ENCODE peak calls at places on chromosome 3, in nine cellular contexts. Z is suprapubic skin, Y is endodermal cell, H is HFF-Myc, X is heart right ventricle, T is B cell, R is astrocyte, I is H1, D is left lung. O is an unnamed sample.

GRCh38 chr3:48685293-48685602 is 467 bp downstream of the NCKIPSD start:
- DNase-seq in Z (no peak), Y (no peak), H (no peak), X (no peak), T (no peak), R (no peak), I (no peak), D (no peak), O (no peak)

GRCh38 chr3:15859507-15860013 is 61.8 kb upstream of the ANKRD28 start:
- DNase-seq in Z (peak), Y (peak), H (peak), X (peak), T (peak), R (peak), I (no peak), D (peak), O (peak)

GRCh38 chr3:156626104-156626503 is 48.3 kb upstream of the TIPARP start:
- DNase-seq in Z (no peak), Y (no peak), H (no peak), X (no peak), T (no peak), R (peak), I (no peak), D (no peak), O (peak)

GRCh38 chr3:10599017-10599416 is 93.6 kb upstream of the ATP2B2 start:
- DNase-seq in Z (no peak), Y (no peak), H (no peak), X (no peak), T (no peak), R (no peak), I (no peak), D (no peak), O (no peak)

GRCh38 chr3:77247063-77247462 is 207.2 kb downstream of the ROBO2 start:
- DNase-seq in Z (no peak), Y (no peak), H (no peak), X (no peak), T (no peak), R (no peak), I (no peak), D (no peak), O (no peak)

GRCh38 chr3:40720863-40721262 is 196.1 kb downstream of the ZNF621 start:
- DNase-seq in Z (no peak), Y (no peak), H (no peak), X (no peak), T (no peak), R (no peak), I (no peak), D (no peak), O (no peak)

GRCh38 chr3:57091471-57091870 is 31.0 kb downstream of the SPATA12 start:
- DNase-seq in Z (no peak), Y (no peak), H (no peak), X (no peak), T (no peak), R (peak), I (no peak), D (no peak), O (no peak)

GRCh38 chr3:150519026-150519425 is 27.3 kb downstream of the SERP1 start:
- DNase-seq in Z (no peak), Y (no peak), H (no peak), X (no peak), T (no peak), R (no peak), I (no peak), D (no peak), O (no peak)

GRCh38 chr3:131217296-131217741 is 164.3 kb upstream of the NUDT16 start:
- DNase-seq in Z (no peak), Y (no peak), H (no peak), X (no peak), T (no peak), R (no peak), I (no peak), D (no peak), O (no peak)

GRCh38 chr3:14687360-14687759 is 12.4 kb downstream of the C3orf20 start:
- DNase-seq in Z (no peak), Y (no peak), H (no peak), X (no peak), T (no peak), R (no peak), I (no peak), D (no peak), O (no peak)

GRCh38 chr3:61669676-61670299 is 108.4 kb downstream of the PTPRG start:
- DNase-seq in Z (no peak), Y (no peak), H (no peak), X (no peak), T (no peak), R (no peak), I (peak), D (no peak), O (no peak)

GRCh38 chr3:183828538-183828870 is 3.1 kb upstream of the MAP6D1 start:
- DNase-seq in Z (no peak), Y (no peak), H (no peak), X (no peak), T (no peak), R (no peak), I (no peak), D (no peak), O (no peak)

GRCh38 chr3:122082357-122082756 is 27.2 kb downstream of the CD86 start:
- DNase-seq in Z (no peak), Y (no peak), H (no peak), X (no peak), T (no peak), R (no peak), I (no peak), D (no peak), O (no peak)

GRCh38 chr3:122572940-122573412 is 4.5 kb upstream of the PARP15 start:
- DNase-seq in Z (no peak), Y (peak), H (peak), X (no peak), T (no peak), R (peak), I (no peak), D (no peak), O (peak)

GRCh38 chr3:123188058-123188457 is 13.7 kb upstream of the SEC22A start:
- DNase-seq in Z (no peak), Y (no peak), H (no peak), X (no peak), T (no peak), R (no peak), I (no peak), D (no peak), O (no peak)

GRCh38 chr3:171904829-171905228 is 61.7 kb downstream of the TMEM212 start:
- DNase-seq in Z (no peak), Y (no peak), H (peak), X (no peak), T (no peak), R (peak), I (no peak), D (no peak), O (no peak)

GRCh38 chr3:114362815-114363214 is 69.0 kb downstream of the TIGIT start:
- DNase-seq in Z (no peak), Y (no peak), H (no peak), X (no peak), T (no peak), R (peak), I (no peak), D (no peak), O (no peak)

GRCh38 chr3:135516143-135516542 is 449.4 kb upstream of the PPP2R3A start:
- DNase-seq in Z (no peak), Y (peak), H (peak), X (no peak), T (no peak), R (peak), I (peak), D (no peak), O (no peak)
- TF ChIP-seq CTCF in Z (no peak), Y (peak), H (peak), X (no peak), T (no peak), R (peak), I (peak), D (no peak), O (no peak)

GRCh38 chr3:33439421-33440327 is 531 bp downstream of the UBP1 start:
- DNase-seq in Z (peak), Y (peak), H (no peak), X (peak), T (peak), R (peak), I (peak), D (peak), O (peak)
- TF ChIP-seq CTCF in Z (no peak), Y (peak), H (no peak), X (peak), T (no peak), R (no peak), I (no peak), D (no peak), O (no peak)

DNA sequence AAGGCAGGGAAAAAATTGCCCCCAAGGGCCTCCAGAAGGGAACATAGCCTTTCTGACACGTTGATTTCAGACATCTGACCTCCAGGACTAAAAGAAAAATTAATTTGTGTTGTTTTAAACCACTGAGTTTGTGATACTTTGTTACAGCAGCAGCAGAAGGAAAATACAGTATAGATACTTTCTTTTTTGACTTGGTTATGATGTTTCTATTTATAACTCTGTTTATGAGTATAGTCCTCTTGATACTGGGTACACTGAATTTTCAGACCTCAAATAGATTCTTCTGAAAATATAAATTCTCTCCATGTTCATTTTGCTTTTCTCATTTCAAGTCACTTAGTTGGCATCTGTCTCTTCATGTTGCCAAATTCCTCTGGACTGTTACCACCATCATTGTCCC is 44.4 kb upstream of the ST3GAL6 start:
- DNase-seq in Z (no peak), Y (no peak), H (no peak), X (no peak), T (no peak), R (no peak), I (no peak), D (no peak), O (no peak)
- TF ChIP-seq CTCF in Z (no peak), Y (no peak), H (no peak), X (no peak), T (no peak), R (no peak), I (no peak), D (no peak), O (no peak)

GRCh38 chr3:182244222-182244971 is 532.7 kb downstream of the SOX2 start:
- DNase-seq in Z (no peak), Y (no peak), H (no peak), X (no peak), T (no peak), R (no peak), I (no peak), D (no peak), O (no peak)
- TF ChIP-seq CTCF in Z (no peak), Y (no peak), H (no peak), X (no peak), T (no peak), R (no peak), I (no peak), D (no peak), O (no peak)

GRCh38 chr3:20739814-20740213 is 553.8 kb upstream of the SGO1 start:
- DNase-seq in Z (no peak), Y (no peak), H (no peak), X (no peak), T (no peak), R (no peak), I (no peak), D (no peak), O (no peak)
- TF ChIP-seq CTCF in Z (no peak), Y (no peak), H (no peak), X (peak), T (no peak), R (no peak), I (no peak), D (no peak), O (no peak)

DNA sequence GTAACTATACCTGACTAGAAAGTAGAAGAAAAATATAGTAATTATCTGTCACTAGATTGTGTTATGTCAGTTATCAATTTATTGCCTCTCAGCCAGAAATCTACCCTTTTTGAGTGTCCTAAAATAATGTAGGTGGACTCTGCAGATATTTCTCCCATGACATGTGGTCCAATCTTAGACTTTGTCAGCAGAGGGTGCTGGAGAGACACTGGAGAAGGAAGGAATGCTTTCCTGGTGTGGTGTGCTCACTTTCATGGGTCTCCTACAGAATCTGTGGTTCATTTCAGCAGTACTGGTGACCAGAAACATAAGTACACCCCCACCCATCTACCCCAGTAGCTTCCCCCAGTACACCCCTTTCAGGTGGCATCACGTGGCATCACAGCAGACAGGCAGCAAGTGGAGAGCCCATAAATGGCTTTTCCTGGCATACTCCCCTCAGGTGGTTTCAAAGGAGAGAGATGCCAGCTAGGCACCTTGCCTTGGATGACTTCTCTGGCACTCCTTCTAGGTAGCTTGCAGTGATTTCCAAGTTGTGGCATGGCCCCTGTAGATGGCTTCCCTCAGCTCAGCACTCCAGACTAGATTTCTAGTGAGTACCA is 114.7 kb downstream of the GADL1 start:
- DNase-seq in Z (no peak), Y (peak), H (peak), X (no peak), T (no peak), R (no peak), I (peak), D (no peak), O (peak)
- TF ChIP-seq CTCF in Z (no peak), Y (peak), H (peak), X (peak), T (no peak), R (peak), I (peak), D (peak), O (peak)

DNA sequence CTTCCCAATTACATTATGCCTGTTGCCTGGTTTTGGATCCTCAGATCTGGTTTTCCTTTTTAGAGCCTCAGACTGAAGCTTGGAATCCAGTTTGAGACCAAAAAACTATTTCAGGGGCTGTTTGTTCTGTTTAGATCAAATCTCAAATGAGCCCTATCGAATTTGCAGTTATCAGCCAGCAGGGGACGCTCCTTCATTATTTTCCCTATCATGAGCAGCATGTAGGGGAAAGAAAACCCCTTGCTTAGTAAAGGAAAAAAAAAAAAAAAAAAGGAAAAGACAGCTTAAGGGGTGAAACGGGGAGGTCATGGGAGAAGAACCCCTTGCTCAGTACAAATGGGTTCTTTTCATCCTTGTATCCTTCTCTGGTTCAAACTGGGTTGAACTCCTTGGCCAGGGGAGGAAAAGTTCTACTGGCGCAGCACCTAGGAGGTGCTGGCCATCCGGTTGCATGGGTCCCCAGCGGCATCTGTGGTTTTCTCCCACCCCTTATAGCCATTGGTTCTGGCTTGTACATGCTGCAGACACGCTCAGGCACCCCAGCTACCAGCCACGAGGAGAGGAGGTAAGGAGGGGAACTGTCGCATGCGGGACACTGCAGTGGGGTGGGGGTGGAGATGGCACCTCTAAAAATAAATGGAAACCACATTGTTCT is 1375.1 kb upstream of the ALCAM start:
- DNase-seq in Z (no peak), Y (peak), H (no peak), X (no peak), T (no peak), R (peak), I (peak), D (no peak), O (no peak)
- TF ChIP-seq CTCF in Z (no peak), Y (peak), H (no peak), X (no peak), T (no peak), R (peak), I (peak), D (no peak), O (no peak)

GRCh38 chr3:169661567-169662214 is 1.8 kb downstream of the MECOM start:
- DNase-seq in Z (no peak), Y (peak), H (no peak), X (peak), T (no peak), R (peak), I (peak), D (peak), O (peak)

GRCh38 chr3:169659858-169660614 is 3.5 kb downstream of the MECOM start:
- DNase-seq in Z (no peak), Y (peak), H (no peak), X (peak), T (no peak), R (no peak), I (peak), D (no peak), O (peak)

GRCh38 chr3:169660709-169661566 is 2.6 kb downstream of the MECOM start:
- DNase-seq in Z (no peak), Y (peak), H (no peak), X (no peak), T (no peak), R (peak), I (peak), D (no peak), O (peak)

GRCh38 chr3:169664034-169664820 is 715 bp upstream of the MECOM start:
- DNase-seq in Z (no peak), Y (peak), H (no peak), X (peak), T (no peak), R (no peak), I (peak), D (peak), O (no peak)

DNA sequence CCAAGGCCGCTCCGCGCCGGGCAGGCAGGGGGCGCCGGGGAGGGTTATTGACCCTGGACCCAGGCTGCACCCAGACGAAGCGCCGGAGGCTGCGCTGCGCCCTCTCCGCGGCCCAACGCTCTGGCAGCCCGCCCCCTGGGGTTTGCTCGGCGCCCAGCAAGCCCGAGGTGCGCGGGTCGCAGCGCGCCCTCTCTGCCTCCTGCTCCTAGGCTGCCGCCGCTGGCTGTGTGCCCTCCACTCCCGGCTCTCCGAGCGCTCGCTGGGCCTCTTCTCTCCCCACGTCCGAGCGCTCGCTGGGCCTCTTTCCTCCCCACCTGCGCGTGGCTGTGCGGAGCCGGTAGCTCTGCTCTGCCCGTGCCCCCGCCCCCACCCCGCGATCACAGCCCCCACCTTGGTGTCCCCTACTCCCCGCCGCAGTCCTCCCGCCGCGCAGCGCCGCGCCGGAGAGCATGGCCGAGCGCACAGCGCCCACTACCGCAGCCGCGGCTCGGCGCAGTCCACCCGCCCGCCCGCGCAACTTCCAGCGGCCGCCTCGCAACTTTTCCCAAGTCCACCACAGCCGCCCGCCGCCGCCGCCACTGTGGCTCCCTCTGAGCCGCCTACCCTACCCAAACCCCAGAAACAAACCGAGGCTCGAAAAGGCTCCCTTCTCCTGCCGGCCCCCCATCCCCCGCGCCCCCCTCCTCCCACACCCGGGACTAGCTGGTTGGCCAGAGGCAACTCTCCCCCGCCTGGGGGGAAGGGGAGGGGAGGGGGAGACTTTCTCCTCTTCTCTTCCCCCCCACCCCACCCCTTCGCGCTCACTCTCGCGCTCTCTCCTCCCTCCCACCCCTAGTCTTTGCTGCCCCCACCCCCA is 1.1 kb downstream of the MECOM start:
- DNase-seq in Z (no peak), Y (peak), H (no peak), X (peak), T (peak), R (peak), I (peak), D (peak), O (peak)
- TF ChIP-seq CTCF in Z (peak), Y (peak), H (peak), X (peak), T (peak), R (no peak), I (peak), D (peak), O (peak)

GRCh38 chr3:190375250-190375649 is 12.7 kb upstream of the CLDN16 start:
- DNase-seq in Z (no peak), Y (no peak), H (no peak), X (no peak), T (no peak), R (no peak), I (no peak), D (no peak), O (no peak)

GRCh38 chr3:190375671-190376070 is 12.3 kb upstream of the CLDN16 start:
- DNase-seq in Z (no peak), Y (no peak), H (no peak), X (no peak), T (no peak), R (no peak), I (no peak), D (no peak), O (no peak)

GRCh38 chr3:190380184-190380583 is 7.8 kb upstream of the CLDN16 start:
- DNase-seq in Z (no peak), Y (no peak), H (no peak), X (no peak), T (no peak), R (no peak), I (no peak), D (no peak), O (no peak)

GRCh38 chr3:190381356-190381940 is 6.5 kb upstream of the CLDN16 start:
- DNase-seq in Z (no peak), Y (no peak), H (no peak), X (no peak), T (no peak), R (peak), I (no peak), D (no peak), O (no peak)

GRCh38 chr3:190378240-190378891 is 9.6 kb upstream of the CLDN16 start:
- DNase-seq in Z (no peak), Y (no peak), H (no peak), X (no peak), T (no peak), R (peak), I (no peak), D (no peak), O (no peak)
- TF ChIP-seq CTCF in Z (no peak), Y (no peak), H (no peak), X (no peak), T (no peak), R (no peak), I (no peak), D (no peak), O (no peak)

GRCh38 chr3:54999159-54999558 is 71.3 kb upstream of the LRTM1 start:
- DNase-seq in Z (no peak), Y (peak), H (peak), X (no peak), T (no peak), R (peak), I (no peak), D (no peak), O (no peak)
- TF ChIP-seq CTCF in Z (no peak), Y (peak), H (peak), X (no peak), T (no peak), R (peak), I (peak), D (no peak), O (no peak)

O was measured in activated CD8-positive, alpha-beta T cell treated with anti-CD3 and anti-CD28 coated beads for 36 hours.